ENCODE peak calls at places on chromosome 18, in six cellular contexts. One of them, this sample, is unnamed.
A peak's percentile ranks its signal among the peaks of the same experiment; 100 is the strongest.

GRCh38 chr18:59155140-59155539 is 15.5 kb downstream of the SEC11C start:
- DNase-seq in GM04503: peak; percentile 99
- DNase-seq in pancreas: no peak
- DNase-seq in KBM-7: no peak
- DNase-seq in stimulated activated CD4-positive, alpha-beta T cell treated with anti-CD3 and anti-CD28 coated beads, TNF-alpha, amount 100 ng/mL, for 48 hours: no peak
- DNase-seq in WERI-Rb-1: no peak
- DNase-seq in this sample: no peak

GRCh38 chr18:56038258-56039030 is 450.5 kb upstream of the TCF4 start:
- DNase-seq in GM04503: no peak
- DNase-seq in pancreas: no peak
- DNase-seq in KBM-7: peak; percentile 5
- DNase-seq in stimulated activated CD4-positive, alpha-beta T cell treated with anti-CD3 and anti-CD28 coated beads, TNF-alpha, amount 100 ng/mL, for 48 hours: no peak
- DNase-seq in WERI-Rb-1: no peak
- DNase-seq in this sample: peak; percentile 18

GRCh38 chr18:22283397-22283796 is 114.0 kb downstream of the GATA6 start:
- DNase-seq in GM04503: no peak
- DNase-seq in pancreas: no peak
- DNase-seq in KBM-7: no peak
- DNase-seq in stimulated activated CD4-positive, alpha-beta T cell treated with anti-CD3 and anti-CD28 coated beads, TNF-alpha, amount 100 ng/mL, for 48 hours: no peak
- DNase-seq in WERI-Rb-1: no peak
- DNase-seq in this sample: no peak

GRCh38 chr18:59402432-59403090 is 43.5 kb upstream of the LMAN1 start:
- DNase-seq in GM04503: peak; percentile 23
- DNase-seq in pancreas: peak; percentile 70
- DNase-seq in KBM-7: peak; percentile 87
- DNase-seq in stimulated activated CD4-positive, alpha-beta T cell treated with anti-CD3 and anti-CD28 coated beads, TNF-alpha, amount 100 ng/mL, for 48 hours: peak; percentile 56
- DNase-seq in WERI-Rb-1: peak; percentile 98
- DNase-seq in this sample: peak; percentile 68

GRCh38 chr18:75438891-75439290 is 11.4 kb upstream of the SMIM21 start:
- DNase-seq in GM04503: no peak
- DNase-seq in pancreas: no peak
- DNase-seq in KBM-7: no peak
- DNase-seq in stimulated activated CD4-positive, alpha-beta T cell treated with anti-CD3 and anti-CD28 coated beads, TNF-alpha, amount 100 ng/mL, for 48 hours: no peak
- DNase-seq in WERI-Rb-1: no peak
- DNase-seq in this sample: no peak

GRCh38 chr18:55384551-55385275 is 203.3 kb downstream of the TCF4 start:
- DNase-seq in GM04503: no peak
- DNase-seq in pancreas: no peak
- DNase-seq in KBM-7: peak; percentile 50
- DNase-seq in stimulated activated CD4-positive, alpha-beta T cell treated with anti-CD3 and anti-CD28 coated beads, TNF-alpha, amount 100 ng/mL, for 48 hours: no peak
- DNase-seq in WERI-Rb-1: peak; percentile 60
- DNase-seq in this sample: peak; percentile 31

GRCh38 chr18:63832470-63832869 is 55.0 kb upstream of the SERPINB2 start:
- DNase-seq in GM04503: no peak
- DNase-seq in pancreas: no peak
- DNase-seq in KBM-7: no peak
- DNase-seq in stimulated activated CD4-positive, alpha-beta T cell treated with anti-CD3 and anti-CD28 coated beads, TNF-alpha, amount 100 ng/mL, for 48 hours: no peak
- DNase-seq in WERI-Rb-1: no peak
- DNase-seq in this sample: no peak

GRCh38 chr18:28176674-28176932 is 327 bp downstream of the CDH2 start:
- DNase-seq in GM04503: no peak
- DNase-seq in pancreas: no peak
- DNase-seq in KBM-7: no peak
- DNase-seq in stimulated activated CD4-positive, alpha-beta T cell treated with anti-CD3 and anti-CD28 coated beads, TNF-alpha, amount 100 ng/mL, for 48 hours: no peak
- DNase-seq in WERI-Rb-1: no peak
- DNase-seq in this sample: no peak

GRCh38 chr18:57075716-57076400 is 71.0 kb upstream of the BOD1L2 start:
- DNase-seq in GM04503: no peak
- DNase-seq in pancreas: no peak
- DNase-seq in KBM-7: no peak
- DNase-seq in stimulated activated CD4-positive, alpha-beta T cell treated with anti-CD3 and anti-CD28 coated beads, TNF-alpha, amount 100 ng/mL, for 48 hours: no peak
- DNase-seq in WERI-Rb-1: no peak
- DNase-seq in this sample: peak; percentile 10

GRCh38 chr18:50590625-50591024 is 30.7 kb downstream of the MAPK4 start:
- DNase-seq in GM04503: no peak
- DNase-seq in pancreas: no peak
- DNase-seq in KBM-7: no peak
- DNase-seq in stimulated activated CD4-positive, alpha-beta T cell treated with anti-CD3 and anti-CD28 coated beads, TNF-alpha, amount 100 ng/mL, for 48 hours: no peak
- DNase-seq in WERI-Rb-1: no peak
- DNase-seq in this sample: no peak

GRCh38 chr18:43486462-43486861 is 209.2 kb upstream of the SYT4 start:
- DNase-seq in GM04503: no peak
- DNase-seq in pancreas: peak; percentile 55
- DNase-seq in KBM-7: peak; percentile 8
- DNase-seq in stimulated activated CD4-positive, alpha-beta T cell treated with anti-CD3 and anti-CD28 coated beads, TNF-alpha, amount 100 ng/mL, for 48 hours: no peak
- DNase-seq in WERI-Rb-1: no peak
- DNase-seq in this sample: peak; percentile 67

GRCh38 chr18:35458677-35459441 is 38.9 kb downstream of the INO80C start:
- DNase-seq in GM04503: no peak
- DNase-seq in pancreas: no peak
- DNase-seq in KBM-7: no peak
- DNase-seq in stimulated activated CD4-positive, alpha-beta T cell treated with anti-CD3 and anti-CD28 coated beads, TNF-alpha, amount 100 ng/mL, for 48 hours: no peak
- DNase-seq in WERI-Rb-1: no peak
- DNase-seq in this sample: no peak

GRCh38 chr18:64546451-64546850 is 397.6 kb upstream of the LINC00305 start:
- DNase-seq in GM04503: no peak
- DNase-seq in pancreas: no peak
- DNase-seq in KBM-7: no peak
- DNase-seq in stimulated activated CD4-positive, alpha-beta T cell treated with anti-CD3 and anti-CD28 coated beads, TNF-alpha, amount 100 ng/mL, for 48 hours: no peak
- DNase-seq in WERI-Rb-1: no peak
- DNase-seq in this sample: no peak

This sample was measured in OCI-LY7.